ENCODE peak calls at places on chromosomes 2 and 18, in six cellular contexts. V, E, G, L, J and N are unnamed samples. For H3K9me3, the result is how much of the 10 kb centered on the place peaks cover.

GRCh38 chr2:58441643-58442042 is 200.5 kb upstream of the FANCL start:
- DNase-seq in V (no peak), E (no peak), G (no peak), L (no peak), J (no peak), N (no peak)

GRCh38 chr18:51655327-51655698 is 457.8 kb upstream of the MEX3C start:
- DNase-seq in V (no peak), E (no peak), G (no peak), L (no peak), J (no peak), N (no peak)

GRCh38 chr2:133166024-133166423 is 402.2 kb downstream of the NCKAP5 start:
- DNase-seq in V (no peak), E (no peak), G (no peak), L (no peak), J (no peak), N (no peak)

GRCh38 chr2:200003444-200003843 is 48.1 kb downstream of the MAIP1 start:
- DNase-seq in V (no peak), E (no peak), G (no peak), L (no peak), J (no peak), N (no peak)

GRCh38 chr2:24913896-24914295 is 6.1 kb downstream of the ADCY3 start:
- DNase-seq in V (no peak), E (no peak), G (no peak), L (no peak), J (peak), N (no peak)

GRCh38 chr2:68278169-68278568 is 25.8 kb upstream of the PPP3R1 start:
- DNase-seq in V (no peak), E (no peak), G (no peak), L (no peak), J (no peak), N (no peak)

GRCh38 chr2:85008252-85008651 is 37.3 kb downstream of the KCMF1 start:
- DNase-seq in V (no peak), E (no peak), G (no peak), L (no peak), J (no peak), N (no peak)

GRCh38 chr2:177984739-177985138 is 87.8 kb downstream of the PDE11A start:
- DNase-seq in V (no peak), E (no peak), G (no peak), L (no peak), J (no peak), N (no peak)

GRCh38 chr2:191682148-191682547 is 4.2 kb downstream of the NABP1 start:
- DNase-seq in V (no peak), E (no peak), G (no peak), L (no peak), J (no peak), N (no peak)

GRCh38 chr18:63137999-63138448 is 181.5 kb downstream of the BCL2 start:
- DNase-seq in V (peak), E (no peak), G (no peak), L (no peak), J (no peak), N (peak)

GRCh38 chr2:21363364-21363763 is 239.6 kb downstream of the TDRD15 start:
- DNase-seq in V (no peak), E (no peak), G (no peak), L (no peak), J (no peak), N (no peak)
- TF ChIP-seq CTCF in V (no peak), E (no peak), G (no peak), L (peak), J (no peak), N (no peak)

DNA sequence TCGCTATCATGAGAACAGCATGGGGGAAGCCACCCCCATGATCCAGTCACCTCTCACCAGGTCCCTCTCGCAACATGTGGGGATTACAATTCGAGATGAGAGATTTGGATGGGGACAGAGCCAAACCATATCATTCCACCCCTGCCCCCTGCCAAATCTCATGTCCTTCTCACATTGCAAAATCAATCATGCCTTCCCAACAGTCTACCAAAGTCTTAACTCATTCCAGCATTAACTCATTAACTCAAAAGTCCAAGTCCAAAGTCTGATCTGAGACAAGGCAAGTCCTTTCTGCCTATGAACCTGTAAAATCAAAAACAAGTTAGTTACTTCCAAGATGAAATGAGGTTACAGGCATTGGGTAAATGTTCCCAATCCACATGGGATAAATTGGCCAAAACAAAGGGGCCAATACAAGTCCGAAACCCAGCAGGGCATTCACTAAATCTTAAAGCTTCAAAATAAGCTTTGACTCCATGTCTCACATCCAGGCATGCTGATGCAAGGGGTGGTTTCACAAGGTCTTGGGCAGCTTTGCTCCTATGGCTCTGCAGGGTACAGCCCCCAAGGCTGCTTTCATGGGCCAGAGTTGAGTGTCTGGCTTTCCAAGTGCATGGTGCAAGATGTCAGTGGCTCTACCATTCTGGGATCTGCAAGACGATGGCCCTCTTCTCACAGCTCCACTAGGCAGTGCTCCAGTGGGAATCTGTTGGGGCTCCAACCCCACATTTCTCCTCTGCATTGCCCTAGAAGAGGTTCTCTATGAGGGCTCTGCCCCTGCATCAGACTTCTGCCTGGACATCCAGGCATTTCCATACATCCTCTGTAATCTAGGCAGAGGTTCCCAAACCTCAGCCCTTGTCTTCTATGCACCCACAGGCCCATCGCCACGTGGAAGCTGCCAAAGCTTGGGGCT is 14.8 kb downstream of the TAF1B start:
- DNase-seq in V (no peak), E (no peak), G (no peak), L (no peak), J (no peak), N (no peak)
- H3K9me3 ChIP-seq in V (under half), E (under half), G (under half), L (under half), J (under half), N (under half)

DNA sequence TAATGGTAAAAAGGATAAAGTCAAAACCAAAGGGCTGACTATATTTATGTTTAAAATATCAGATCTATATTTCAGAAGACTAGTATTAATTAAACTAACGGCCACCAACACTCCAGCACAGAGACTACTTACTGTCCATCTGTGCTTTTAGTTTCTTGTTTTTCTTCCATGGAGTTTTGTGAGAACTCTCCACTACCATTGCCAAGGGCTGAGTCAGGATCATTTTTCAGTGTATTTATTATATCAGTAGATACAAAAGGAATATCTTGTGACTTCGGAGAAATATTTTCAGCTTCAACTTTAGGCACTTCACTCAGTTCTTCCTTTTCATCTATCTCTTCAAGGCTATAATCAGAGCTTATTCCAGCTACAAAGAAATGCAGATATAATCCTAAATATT is 79.1 kb upstream of the GRB14 start:
- DNase-seq in V (no peak), E (no peak), G (no peak), L (no peak), J (no peak), N (no peak)
- TF ChIP-seq CTCF in V (no peak), E (no peak), G (no peak), L (no peak), J (no peak), N (no peak)

DNA sequence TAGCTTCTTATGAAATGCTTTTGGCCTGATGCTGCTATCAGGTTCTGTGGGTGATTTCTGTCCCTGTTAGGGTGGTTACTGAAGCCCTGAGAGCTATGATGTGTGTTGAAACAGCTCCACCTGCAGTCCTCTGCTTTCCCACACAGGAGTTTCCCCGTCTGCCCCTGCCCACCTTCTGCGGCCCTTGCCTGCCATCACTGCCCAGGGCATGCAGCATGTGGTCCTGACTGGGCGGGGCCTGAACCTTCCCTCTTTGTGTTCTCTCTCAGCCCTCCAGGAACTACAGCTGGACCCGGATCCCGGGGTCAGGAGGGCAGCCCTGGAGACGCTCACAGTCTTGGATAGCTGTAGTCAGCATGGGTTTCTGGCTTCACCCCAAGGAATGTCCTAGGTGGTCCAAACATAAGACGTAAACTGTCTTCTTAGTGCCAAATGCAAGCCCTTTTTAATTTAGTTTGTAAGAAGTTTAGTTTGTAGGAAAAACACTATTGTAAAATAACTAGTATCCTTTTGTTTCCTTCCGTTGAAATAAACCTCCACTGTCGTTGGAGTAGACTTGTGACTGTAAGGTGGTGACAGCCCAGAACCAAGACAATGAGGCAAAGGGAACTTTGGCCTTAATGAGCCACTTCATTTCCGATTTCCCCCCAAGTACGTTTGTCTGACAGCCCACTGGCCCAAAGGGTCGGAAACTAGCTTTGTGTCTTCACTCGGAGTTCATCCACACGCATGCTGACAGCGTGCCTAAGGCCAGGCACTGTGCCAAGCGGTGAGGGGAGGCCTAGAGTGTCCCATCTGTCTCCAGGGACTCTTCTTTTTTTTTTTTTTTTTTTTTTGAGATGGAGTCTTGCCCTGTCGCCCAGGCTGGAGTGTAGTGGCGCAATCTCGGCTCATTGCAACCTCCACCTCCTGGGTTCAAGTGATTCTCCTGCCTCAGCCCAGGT is 21.2 kb downstream of the HJURP start:
- DNase-seq in V (no peak), E (peak), G (no peak), L (peak), J (peak), N (no peak)
- H3K9me3 ChIP-seq in V (under half), E (under half), G (under half), L (under half), J (under half), N (under half)

GRCh38 chr2:189178007-189178406 is 1.6 kb downstream of the COL5A2 start:
- DNase-seq in V (no peak), E (no peak), G (no peak), L (no peak), J (no peak), N (no peak)
- TF ChIP-seq CTCF in V (no peak), E (no peak), G (peak), L (peak), J (no peak), N (no peak)

DNA sequence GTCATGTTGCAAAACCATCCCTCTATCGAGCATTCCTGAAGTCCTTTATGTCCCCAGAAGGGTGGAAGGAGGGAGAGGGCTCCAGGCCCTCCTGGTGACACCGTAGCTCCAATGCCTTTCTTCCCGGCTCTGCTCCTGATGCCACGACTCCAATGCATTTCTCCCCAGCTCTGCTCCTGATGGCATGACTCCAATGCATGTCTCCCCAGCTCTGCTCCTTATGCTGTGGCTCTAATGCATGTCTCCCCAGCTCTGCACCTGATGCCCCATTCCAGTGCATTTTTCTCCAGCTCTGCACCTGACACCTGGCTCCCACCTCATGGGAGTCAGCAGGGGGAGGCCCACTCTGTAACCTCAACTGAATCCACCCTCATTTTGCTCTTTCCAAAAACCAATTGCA is 153.0 kb upstream of the SALL3 start:
- DNase-seq in V (no peak), E (no peak), G (no peak), L (no peak), J (no peak), N (no peak)
- H3K9me3 ChIP-seq in V (under half), E (under half), G (under half), L (under half), J (under half), N (under half)